ENCODE peak calls at places on chromosomes 13 and 19, in seven cellular contexts. X is fibroblast of gingiva, P is EL, K is head of caudate nucleus, L is NCI-H526, A is endothelial cell, W is amniotic stem cell. T is an unnamed sample.

GRCh38 chr13:48741377-48741776 is 87.6 kb downstream of the CYSLTR2 start:
- DNase-seq in X (peak), P (peak), K (no peak), L (no peak), A (no peak), W (no peak), T (no peak)

GRCh38 chr13:33542309-33543088 is 256.9 kb upstream of the STARD13 start:
- DNase-seq in X (peak), P (peak), K (peak), L (peak), A (peak), W (peak), T (peak)

GRCh38 chr19:16358456-16358855 is 33.8 kb downstream of the KLF2 start:
- DNase-seq in X (no peak), P (no peak), K (no peak), L (no peak), A (no peak), W (no peak), T (no peak)

GRCh38 chr19:42176649-42176989 is 40.9 kb downstream of the DEDD2 start:
- DNase-seq in X (no peak), P (no peak), K (peak), L (no peak), A (peak), W (no peak), T (peak)

GRCh38 chr13:33676045-33676699 is 141.8 kb upstream of the RFC3 start:
- DNase-seq in X (no peak), P (peak), K (peak), L (no peak), A (no peak), W (no peak), T (peak)

GRCh38 chr13:96294930-96295657 is 205.2 kb downstream of the HS6ST3 start:
- DNase-seq in X (no peak), P (no peak), K (no peak), L (no peak), A (no peak), W (no peak), T (no peak)

GRCh38 chr13:47672982-47673670 is 327.9 kb downstream of the SUCLA2 start:
- DNase-seq in X (peak), P (peak), K (no peak), L (no peak), A (no peak), W (no peak), T (peak)

GRCh38 chr13:75636339-75637095 is 387 bp downstream of the LMO7 start:
- DNase-seq in X (peak), P (peak), K (no peak), L (peak), A (peak), W (no peak), T (peak)

GRCh38 chr19:57406516-57407123 is 4.3 kb upstream of the ZNF17 start:
- DNase-seq in X (peak), P (peak), K (peak), L (peak), A (peak), W (peak), T (peak)

GRCh38 chr13:100630564-100630963 is 42.0 kb upstream of the GGACT start:
- DNase-seq in X (no peak), P (no peak), K (peak), L (no peak), A (no peak), W (no peak), T (no peak)

GRCh38 chr13:110445722-110446569 is 115.6 kb downstream of the RAB20 start:
- DNase-seq in X (no peak), P (peak), K (no peak), L (no peak), A (no peak), W (no peak), T (no peak)

GRCh38 chr19:18967358-18968146 is 26.5 kb upstream of the HOMER3 start:
- DNase-seq in X (peak), P (peak), K (no peak), L (no peak), A (no peak), W (no peak), T (no peak)

GRCh38 chr13:74675185-74675584 is 541.0 kb upstream of the KLF12 start:
- DNase-seq in X (no peak), P (peak), K (no peak), L (no peak), A (no peak), W (no peak), T (no peak)

GRCh38 chr19:47096721-47097120 is 16.9 kb downstream of the ZC3H4 start:
- DNase-seq in X (no peak), P (no peak), K (no peak), L (no peak), A (no peak), W (no peak), T (no peak)

GRCh38 chr13:29702912-29703351 is 107.4 kb upstream of the SLC7A1 start:
- DNase-seq in X (peak), P (peak), K (no peak), L (no peak), A (no peak), W (peak), T (peak)

GRCh38 chr19:55678121-55678671 is 3.2 kb downstream of the EPN1 start:
- DNase-seq in X (no peak), P (no peak), K (peak), L (no peak), A (no peak), W (no peak), T (no peak)

GRCh38 chr13:113907637-113908617 is 44.1 kb upstream of the GAS6 start:
- DNase-seq in X (no peak), P (peak), K (no peak), L (peak), A (no peak), W (no peak), T (peak)

GRCh38 chr19:16051254-16052025 is 24.9 kb upstream of the TPM4 start:
- DNase-seq in X (no peak), P (peak), K (no peak), L (no peak), A (no peak), W (no peak), T (no peak)

GRCh38 chr13:43232866-43233265 is 209.5 kb downstream of the DNAJC15 start:
- DNase-seq in X (peak), P (peak), K (no peak), L (no peak), A (no peak), W (peak), T (peak)

GRCh38 chr13:20489185-20489820 is 36.4 kb downstream of the CRYL1 start:
- DNase-seq in X (no peak), P (no peak), K (peak), L (peak), A (no peak), W (peak), T (peak)